ENCODE peak calls at places on chromosomes 4 and X, in six cellular contexts. L is IMR-90, E is neuronal stem cell, R is trophoblast cell, Y is H1, Z is mesenchymal stem cell. Q is an unnamed sample.

GRCh38 chrX:53684415-53685192 is 1.9 kb downstream of the HUWE1 start:
- DNase-seq in L (no peak), R (no peak), Z (no peak), E (no peak), Y (no peak), Q (peak)

GRCh38 chr4:126899382-126899801 is 733.4 kb upstream of the INTU start:
- DNase-seq in Z (peak), E (no peak), L (peak), Y (no peak), R (no peak), Q (no peak)

GRCh38 chrX:150506486-150506885 is 61.9 kb upstream of the MTM1 start:
- DNase-seq in Y (peak), Z (no peak), R (no peak), L (no peak), E (no peak), Q (peak)

GRCh38 chr4:1842993-1843448 is 12.9 kb downstream of the LETM1 start:
- DNase-seq in Y (no peak), L (peak), Z (peak), E (no peak), R (peak), Q (no peak)

GRCh38 chrX:65772842-65773241 is 105.4 kb downstream of the MSN start:
- DNase-seq in Z (no peak), L (no peak), R (no peak), E (no peak), Y (no peak), Q (no peak)

GRCh38 chrX:101287402-101287801 is 3.7 kb downstream of the TAF7L start:
- DNase-seq in L (peak), R (peak), Y (no peak), Z (peak), E (peak), Q (peak)

GRCh38 chrX:149563359-149563758 is 13.6 kb upstream of the HSFX3 start:
- DNase-seq in Y (no peak), R (no peak), E (no peak), Z (no peak), L (no peak), Q (no peak)

GRCh38 chrX:27976284-27976683 is 5.0 kb downstream of the DCAF8L1 start:
- DNase-seq in E (no peak), Z (no peak), L (no peak), R (no peak), Y (no peak), Q (no peak)

GRCh38 chr4:5370286-5370685 is 319.0 kb downstream of the STK32B start:
- DNase-seq in Y (no peak), Z (peak), R (no peak), L (peak), E (no peak), Q (no peak)

GRCh38 chr4:132396636-132397035 is 752.5 kb upstream of the PCDH10 start:
- DNase-seq in Y (no peak), E (no peak), R (no peak), L (peak), Z (peak), Q (no peak)

GRCh38 chrX:150508461-150509367 is 59.7 kb upstream of the MTM1 start:
- DNase-seq in Y (no peak), L (peak), E (no peak), R (no peak), Z (no peak), Q (peak)

GRCh38 chrX:38570396-38570795 is 9.1 kb downstream of the TSPAN7 start:
- DNase-seq in Y (no peak), Z (no peak), L (no peak), R (no peak), E (no peak), Q (no peak)

GRCh38 chr4:1402516-1403101 is 3.6 kb downstream of the NKX1-1 start:
- DNase-seq in E (no peak), R (no peak), L (no peak), Z (no peak), Y (no peak), Q (no peak)

GRCh38 chr4:44738615-44739014 is 12.3 kb upstream of the GNPDA2 start:
- DNase-seq in Z (peak), L (no peak), R (peak), E (no peak), Y (no peak), Q (peak)

GRCh38 chrX:129759576-129760061 is 20.1 kb upstream of the SASH3 start:
- DNase-seq in Z (peak), E (no peak), R (peak), Y (no peak), L (peak), Q (no peak)

GRCh38 chr4:8287606-8288280 is 18.2 kb downstream of the HTRA3 start:
- DNase-seq in Z (no peak), R (no peak), L (no peak), E (no peak), Y (no peak), Q (no peak)

GRCh38 chr4:22338806-22339205 is 177.1 kb downstream of the ADGRA3 start:
- DNase-seq in Y (no peak), Z (no peak), R (no peak), L (no peak), E (no peak), Q (no peak)

GRCh38 chrX:50700921-50701320 is 113.1 kb downstream of the SHROOM4 start:
- DNase-seq in E (peak), L (no peak), Y (no peak), R (no peak), Z (no peak), Q (peak)

GRCh38 chrX:68985135-68985725 is 156.4 kb downstream of the EFNB1 start:
- DNase-seq in Z (no peak), L (no peak), Y (no peak), E (no peak), R (no peak), Q (peak)

GRCh38 chr4:1523033-1523432 is 116.8 kb upstream of the NKX1-1 start:
- DNase-seq in E (no peak), Z (no peak), R (no peak), Y (no peak), L (no peak), Q (no peak)

GRCh38 chrX:119654112-119654531 is 38.8 kb downstream of the SEPTIN6 start:
- DNase-seq in E (peak), Y (no peak), R (no peak), L (peak), Z (peak), Q (peak)

GRCh38 chr4:103947617-103948016 is 227.8 kb upstream of the TACR3 start:
- DNase-seq in R (peak), E (no peak), L (no peak), Y (no peak), Z (no peak), Q (peak)
- H2BK5ac ChIP-seq in R (no peak), E (no peak), L (no peak), Y (peak), Z (no peak), Q (peak)

GRCh38 chr4:137541181-137541580 is 8.9 kb upstream of the PCDH18 start:
- DNase-seq in L (no peak), E (no peak), Z (no peak), Y (no peak), R (no peak), Q (peak)
- H3K4me3 ChIP-seq in L (no peak), E (no peak), Z (peak), Y (no peak), R (no peak), Q (no peak)

GRCh38 chrX:154140742-154141141 is 3.3 kb upstream of the OPN1LW start:
- DNase-seq in E (no peak), Y (no peak), R (no peak), L (no peak), Z (no peak), Q (no peak)
- H3K18ac ChIP-seq in E (no peak), Y (no peak), R (no peak), L (no peak), Z (no peak), Q (no peak)

GRCh38 chr4:65461781-65462180 is 208.5 kb downstream of the EPHA5 start:
- DNase-seq in Z (no peak), E (no peak), R (no peak), Y (no peak), L (no peak), Q (no peak)
- H2BK5ac ChIP-seq in Z (no peak), E (no peak), R (no peak), Y (no peak), L (no peak), Q (no peak)

Q was measured in mesendoderm.